ENCODE peak calls at places on chromosomes 5 and 9, in seven cellular contexts. X is adrenal gland, Q is IMR-90, E is heart left ventricle, O is sigmoid colon, A is K562, V is A549. N is an unnamed sample.

GRCh38 chr9:136409557-136410455 is 608 bp downstream of the ENTR1 start:
- DNase-seq in X (peak), Q (peak), E (peak), O (no peak), A (no peak), V (peak), N (peak)

GRCh38 chr5:142512680-142513042 is 173.2 kb downstream of the FGF1 start:
- DNase-seq in X (peak), Q (peak), E (no peak), O (no peak), A (no peak), V (peak), N (no peak)

GRCh38 chr9:23672121-23672520 is 153.9 kb downstream of the ELAVL2 start:
- DNase-seq in X (no peak), Q (no peak), E (no peak), O (no peak), A (no peak), V (no peak), N (no peak)

GRCh38 chr5:88944751-88945507 is 61.9 kb upstream of the MEF2C start:
- DNase-seq in X (no peak), Q (peak), E (no peak), O (no peak), A (no peak), V (no peak), N (no peak)

GRCh38 chr9:38250279-38251035 is 142.0 kb upstream of the ALDH1B1 start:
- DNase-seq in X (no peak), Q (no peak), E (no peak), O (no peak), A (no peak), V (no peak), N (no peak)

GRCh38 chr5:74660146-74660545 is 19.6 kb upstream of the ENC1 start:
- DNase-seq in X (no peak), Q (peak), E (no peak), O (no peak), A (no peak), V (no peak), N (no peak)

GRCh38 chr5:59744531-59744992 is 149.0 kb downstream of the PDE4D start:
- DNase-seq in X (no peak), Q (peak), E (no peak), O (no peak), A (no peak), V (peak), N (no peak)

GRCh38 chr5:95238560-95239325 is 46.2 kb downstream of the MCTP1 start:
- DNase-seq in X (no peak), Q (peak), E (no peak), O (no peak), A (peak), V (peak), N (no peak)

DNA sequence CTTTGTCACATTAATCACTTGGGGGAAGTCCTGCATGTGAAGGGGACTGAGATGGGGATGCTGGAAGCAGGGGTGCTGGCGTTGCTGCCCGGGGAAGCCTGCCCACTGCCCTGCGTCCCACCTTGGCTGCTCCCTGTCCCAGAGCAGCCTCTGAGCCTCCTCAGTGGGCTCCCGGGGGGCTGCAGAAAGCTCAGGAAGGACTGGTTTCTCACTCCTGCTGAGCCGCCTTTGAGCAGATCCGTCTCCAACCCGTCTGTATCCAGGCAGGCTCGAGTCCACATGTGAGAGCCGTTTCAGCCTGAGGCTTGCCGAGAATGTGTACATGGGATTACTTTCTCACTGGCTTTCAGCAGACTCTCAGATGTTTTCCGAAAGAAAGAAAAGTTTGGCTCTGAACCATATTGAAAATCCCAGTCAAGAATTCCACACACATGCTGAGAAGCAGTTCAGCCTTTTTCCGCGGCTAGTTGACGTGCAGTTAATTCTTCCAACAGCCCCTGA is 95.3 kb upstream of the COL5A1 start:
- DNase-seq in X (no peak), Q (peak), E (peak), O (peak), A (no peak), V (no peak), N (no peak)
- H3K27ac ChIP-seq in X (no peak), Q (no peak), E (peak), O (peak), A (no peak), V (no peak), N (peak)

GRCh38 chr5:132496631-132497487 is 6.3 kb upstream of the IRF1 start:
- DNase-seq in X (peak), Q (peak), E (peak), O (peak), A (peak), V (peak), N (peak)
- TF ChIP-seq POLR2A in X (peak), Q (no peak), E (no peak), O (peak), A (peak), V (peak), N (no peak)

GRCh38 chr9:12775963-12776774 is 1.3 kb downstream of the LURAP1L start:
- DNase-seq in X (peak), Q (peak), E (peak), O (peak), A (peak), V (peak), N (peak)
- TF ChIP-seq CTCF in X (peak), Q (peak), E (peak), O (peak), A (peak), V (peak), N (no peak)

GRCh38 chr5:150520747-150521521 is 13.0 kb downstream of the NDST1 start:
- DNase-seq in X (peak), Q (no peak), E (no peak), O (no peak), A (no peak), V (no peak), N (no peak)
- H3K27ac ChIP-seq in X (no peak), Q (no peak), E (peak), O (no peak), A (no peak), V (peak), N (no peak)

GRCh38 chr9:17578911-17579793 is at the start of gene SH3GL2:
- DNase-seq in X (no peak), Q (peak), E (peak), O (no peak), A (no peak), V (peak), N (peak)
- TF ChIP-seq POLR2A in X (no peak), Q (no peak), E (no peak), O (no peak), A (no peak), V (no peak), N (no peak)

DNA sequence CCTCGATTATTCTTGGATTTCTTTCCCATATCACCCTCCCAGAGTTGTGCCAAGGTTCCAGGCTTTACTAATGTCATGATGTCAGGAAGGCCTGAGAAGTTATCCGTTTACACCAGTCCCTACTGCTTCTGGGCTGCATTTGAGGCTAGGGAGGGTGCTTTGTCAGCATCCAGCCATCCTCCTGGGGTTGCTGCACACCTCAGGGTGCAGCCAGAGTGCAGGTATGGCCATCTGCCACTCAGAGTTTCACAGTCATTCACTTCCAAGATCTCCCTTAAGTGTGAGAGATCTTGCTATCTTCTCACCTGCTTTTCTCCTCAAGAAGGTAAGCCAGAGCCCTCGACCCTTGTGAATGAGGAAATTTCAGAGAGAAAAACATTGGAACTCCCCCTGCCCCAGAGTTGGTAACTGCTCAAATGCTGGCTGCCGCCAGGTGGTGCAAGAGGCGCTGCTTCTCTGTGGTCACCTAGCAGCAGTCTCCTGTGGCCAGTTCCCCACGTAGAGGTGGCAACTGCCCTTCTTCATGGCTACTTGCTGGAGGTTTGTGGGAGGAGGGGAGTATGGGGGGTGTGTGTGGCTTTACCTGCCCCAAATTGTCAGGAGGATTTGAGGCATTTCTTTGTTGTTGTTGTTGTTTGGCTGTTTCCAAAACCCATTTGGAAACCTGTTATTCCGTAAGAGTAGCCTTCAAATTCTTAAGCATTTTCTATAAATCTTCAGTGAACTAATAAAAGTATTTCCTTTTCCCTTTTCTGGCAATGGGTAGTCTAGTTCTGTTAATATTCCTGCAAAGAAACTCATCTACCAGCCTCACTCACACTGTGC is 259.6 kb upstream of the DMRT1 start:
- DNase-seq in X (no peak), Q (no peak), E (no peak), O (no peak), A (peak), V (peak), N (no peak)
- TF ChIP-seq CTCF in X (no peak), Q (peak), E (no peak), O (no peak), A (peak), V (peak), N (no peak)

GRCh38 chr5:485943-486491 is 38.2 kb downstream of the SLC9A3 start:
- DNase-seq in X (no peak), Q (no peak), E (no peak), O (no peak), A (peak), V (no peak), N (no peak)
- H3K27ac ChIP-seq in X (no peak), Q (no peak), E (no peak), O (no peak), A (no peak), V (no peak), N (no peak)

DNA sequence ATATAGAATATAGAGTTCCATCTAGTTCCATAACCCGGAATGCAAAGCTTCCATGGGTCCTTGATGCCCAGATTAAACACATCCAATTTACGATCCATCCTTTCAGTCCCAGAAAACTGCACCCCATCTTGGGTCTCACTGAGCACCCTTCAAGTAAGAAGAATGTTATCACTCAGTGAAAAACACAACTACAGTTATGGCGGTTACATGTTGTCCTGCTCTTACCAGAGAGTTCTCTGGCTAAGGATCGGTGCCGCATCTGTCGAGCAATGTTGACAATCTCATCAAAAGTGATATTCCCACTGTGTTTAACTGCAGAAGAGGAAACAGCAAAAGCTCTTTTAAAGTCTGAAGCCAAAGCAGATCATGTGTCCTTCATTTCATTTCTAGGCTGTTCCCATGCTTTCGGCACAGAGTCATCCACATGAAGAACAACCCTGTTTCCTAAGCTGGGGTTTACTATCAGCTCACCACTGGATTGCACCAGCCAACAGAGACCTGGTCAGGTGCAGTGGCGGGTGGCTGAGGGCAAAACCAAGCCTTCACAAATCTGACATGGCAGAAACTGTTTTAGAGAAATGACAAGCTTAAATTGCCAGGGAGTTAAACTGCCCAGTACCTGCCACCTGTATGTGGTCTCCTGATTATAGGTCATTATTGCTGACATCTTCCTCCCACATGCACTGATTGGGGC is 2.9 kb downstream of the RPL12 start:
- DNase-seq in X (no peak), Q (no peak), E (no peak), O (no peak), A (no peak), V (no peak), N (no peak)
- TF ChIP-seq POLR2A in X (no peak), Q (no peak), E (no peak), O (no peak), A (no peak), V (no peak), N (no peak)

DNA sequence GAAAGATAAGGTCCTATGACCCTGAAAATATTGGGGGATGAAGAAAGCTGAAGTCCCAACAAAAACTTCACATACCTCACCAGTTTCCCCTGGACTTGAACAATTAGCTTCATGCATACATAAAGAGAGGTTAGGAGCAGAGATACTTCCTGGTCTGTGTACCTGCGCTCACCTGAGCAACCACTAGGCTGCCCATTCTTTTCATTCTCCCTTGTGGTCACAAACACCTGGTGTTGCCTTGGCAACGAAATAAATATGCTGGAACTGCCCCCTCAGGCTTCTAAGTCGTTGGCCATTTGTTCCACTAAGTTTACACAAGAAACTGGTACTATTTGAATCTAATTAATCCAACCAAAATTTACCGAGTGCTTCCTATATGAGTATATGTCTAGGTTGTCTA is 18.1 kb downstream of the OTP start:
- DNase-seq in X (no peak), Q (no peak), E (no peak), O (no peak), A (no peak), V (peak), N (no peak)
- TF ChIP-seq CTCF in X (no peak), Q (no peak), E (no peak), O (no peak), A (no peak), V (no peak), N (no peak)

GRCh38 chr5:17343675-17344074 is 126.2 kb downstream of the BASP1 start:
- DNase-seq in X (no peak), Q (peak), E (no peak), O (no peak), A (no peak), V (peak), N (no peak)

GRCh38 chr5:17340363-17340762 is 122.9 kb downstream of the BASP1 start:
- DNase-seq in X (no peak), Q (peak), E (no peak), O (no peak), A (no peak), V (no peak), N (no peak)

GRCh38 chr5:17336054-17336453 is 118.6 kb downstream of the BASP1 start:
- DNase-seq in X (no peak), Q (no peak), E (no peak), O (no peak), A (no peak), V (no peak), N (no peak)

GRCh38 chr5:17340816-17341215 is 123.4 kb downstream of the BASP1 start:
- DNase-seq in X (no peak), Q (peak), E (no peak), O (no peak), A (no peak), V (peak), N (no peak)

GRCh38 chr5:17339841-17340240 is 122.4 kb downstream of the BASP1 start:
- DNase-seq in X (no peak), Q (no peak), E (no peak), O (no peak), A (no peak), V (no peak), N (no peak)
- H3K27ac ChIP-seq in X (no peak), Q (no peak), E (no peak), O (no peak), A (no peak), V (no peak), N (no peak)

N was measured in stomach.